ENCODE peak calls at places on chromosomes 3 and 15, in five cellular contexts. U is BE2C, O is activated T-helper 1 cell treated with Interleukin-2 at 50 U/mL for 16 hours, T is HEK293T, Z is lower lobe of right lung. J is an unnamed sample.

GRCh38 chr3:195751584-195751983 is 30.8 kb downstream of the MUC20 start:
- DNase-seq in U (no peak), Z (no peak), T (no peak), O (no peak), J (no peak)

GRCh38 chr15:87748483-87748882 is 508.1 kb downstream of the NTRK3 start:
- DNase-seq in T (no peak), Z (no peak), O (no peak), U (no peak), J (no peak)

GRCh38 chr3:116445291-116445841 is at the start of gene LSAMP:
- DNase-seq in U (peak; percentile 59), O (no peak), T (peak; percentile 18), Z (no peak), J (peak; percentile 27)

GRCh38 chr3:22621205-22621809 is 581.8 kb upstream of the UBE2E2 start:
- DNase-seq in T (no peak), O (no peak), Z (no peak), U (no peak), J (no peak)

GRCh38 chr3:98884675-98885371 is 16.7 kb downstream of the DCBLD2 start:
- DNase-seq in O (no peak), Z (no peak), U (no peak), T (no peak), J (no peak)

GRCh38 chr3:85725809-85726208 is 767.0 kb downstream of the CADM2 start:
- DNase-seq in Z (no peak), O (no peak), T (no peak), U (no peak), J (no peak)

GRCh38 chr3:6791161-6791560 is 69.8 kb upstream of the GRM7 start:
- DNase-seq in O (no peak), Z (no peak), T (no peak), U (no peak), J (no peak)

GRCh38 chr3:9951126-9951525 is 1.1 kb downstream of the PRRT3 start:
- DNase-seq in Z (no peak), O (no peak), U (no peak), T (no peak), J (no peak)

J was measured in WERI-Rb-1.